ENCODE peak calls at places on chromosomes 3 and 15, in six cellular contexts. A, K, G, F, Q and V are unnamed samples.

GRCh38 chr3:13878711-13879101 is 1.2 kb downstream of the WNT7A start:
- DNase-seq in G (no peak), K (peak), F (no peak), Q (no peak), A (no peak), V (no peak)

GRCh38 chr3:125582707-125583106 is 12.6 kb downstream of the OSBPL11 start:
- DNase-seq in A (peak), F (no peak), G (no peak), Q (no peak), K (no peak), V (no peak)

GRCh38 chr3:180447156-180447555 is 154.8 kb upstream of the TTC14 start:
- DNase-seq in K (no peak), Q (no peak), G (no peak), F (no peak), A (peak), V (no peak)

GRCh38 chr3:25055981-25056380 is 372.1 kb upstream of the RARB start:
- DNase-seq in G (no peak), Q (no peak), F (no peak), A (no peak), K (no peak), V (no peak)

GRCh38 chr15:59616390-59616789 is 4.8 kb downstream of the GCNT3 start:
- DNase-seq in F (no peak), A (no peak), K (no peak), Q (no peak), G (no peak), V (no peak)

GRCh38 chr3:63067999-63068645 is 192.9 kb upstream of the CADPS start:
- DNase-seq in F (no peak), A (peak), K (peak), G (peak), Q (no peak), V (no peak)

GRCh38 chr3:185796431-185797107 is 28.3 kb downstream of the IGF2BP2 start:
- DNase-seq in Q (no peak), F (no peak), G (no peak), A (peak), K (no peak), V (no peak)

GRCh38 chr3:17687585-17687984 is 54.8 kb downstream of the TBC1D5 start:
- DNase-seq in F (no peak), G (no peak), K (no peak), A (no peak), Q (no peak), V (no peak)

GRCh38 chr15:31256385-31257265 is 70.0 kb upstream of the KLF13 start:
- DNase-seq in F (no peak), A (no peak), Q (no peak), G (no peak), K (no peak), V (no peak)

GRCh38 chr3:171792549-171792948 is 17.7 kb downstream of the PLD1 start:
- DNase-seq in G (no peak), K (no peak), A (no peak), Q (no peak), F (no peak), V (no peak)

GRCh38 chr3:187430576-187430975 is 62.4 kb downstream of the RTP4 start:
- DNase-seq in Q (no peak), K (no peak), G (no peak), A (no peak), F (no peak), V (no peak)

GRCh38 chr3:106249159-106249558 is 380.3 kb upstream of the CBLB start:
- DNase-seq in Q (no peak), F (no peak), G (peak), K (no peak), A (peak), V (no peak)

GRCh38 chr15:73751481-73751880 is 1.7 kb downstream of the INSYN1 start:
- DNase-seq in Q (no peak), G (no peak), F (no peak), A (no peak), K (no peak), V (no peak)

GRCh38 chr3:172249039-172249438 is 199.2 kb downstream of the GHSR start:
- DNase-seq in G (no peak), A (no peak), K (no peak), F (no peak), Q (no peak), V (no peak)

GRCh38 chr15:51192560-51193280 is 98.0 kb upstream of the TNFAIP8L3 start:
- DNase-seq in F (peak), K (peak), A (peak), G (peak), Q (peak), V (peak)

GRCh38 chr3:125318497-125318847 is 56.7 kb downstream of the ZNF148 start:
- DNase-seq in A (no peak), K (no peak), G (no peak), F (no peak), Q (no peak), V (no peak)

GRCh38 chr3:52314495-52314894 is 1.6 kb upstream of the DNAH1 start:
- DNase-seq in A (no peak), G (no peak), Q (no peak), F (no peak), K (no peak), V (no peak)

GRCh38 chr3:159451067-159451466 is 537.6 kb upstream of the IL12A start:
- DNase-seq in A (no peak), K (no peak), F (no peak), Q (no peak), G (no peak), V (no peak)

GRCh38 chr3:11514191-11514770 is 129.4 kb downstream of the VGLL4 start:
- DNase-seq in G (peak), Q (no peak), A (peak), F (no peak), K (no peak), V (no peak)

GRCh38 chr3:53888229-53888628 is 3.4 kb downstream of the SELENOK start:
- DNase-seq in K (no peak), G (no peak), F (no peak), Q (no peak), A (no peak), V (no peak)
- TF ChIP-seq CTCF in K (no peak), G (no peak), F (no peak), Q (no peak), A (no peak), V (no peak)

GRCh38 chr3:128967748-128968147 is 26.1 kb downstream of the CFAP92 start:
- DNase-seq in K (no peak), Q (no peak), A (no peak), F (no peak), G (no peak), V (no peak)

GRCh38 chr3:128969993-128970740 is 23.7 kb downstream of the CFAP92 start:
- DNase-seq in F (peak), A (peak), Q (no peak), K (peak), G (no peak), V (no peak)

GRCh38 chr3:128973988-128974564 is 19.8 kb downstream of the CFAP92 start:
- DNase-seq in K (no peak), A (no peak), G (no peak), Q (no peak), F (no peak), V (no peak)

GRCh38 chr3:128971421-128971820 is 22.5 kb downstream of the CFAP92 start:
- DNase-seq in K (no peak), G (no peak), F (no peak), Q (no peak), A (no peak), V (no peak)

DNA sequence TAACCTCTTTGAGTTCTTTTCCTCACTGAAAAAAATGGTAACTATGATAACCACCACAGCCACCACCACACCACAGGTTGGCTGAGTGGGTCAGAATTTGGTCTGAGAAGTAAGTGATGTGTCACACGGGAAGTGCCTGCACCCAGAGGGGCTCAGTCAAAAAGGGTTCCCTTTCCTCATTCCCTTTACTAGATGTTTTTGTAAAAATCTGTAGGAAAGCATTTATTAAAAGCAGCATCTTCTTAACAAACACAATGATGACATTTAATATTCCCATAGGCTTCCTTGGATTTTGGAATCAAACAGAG is 23.2 kb downstream of the CFAP92 start:
- DNase-seq in G (no peak), Q (no peak), F (no peak), A (no peak), K (peak), V (no peak)
- TF ChIP-seq CTCF in G (no peak), Q (no peak), F (no peak), A (no peak), K (no peak), V (no peak)

DNA sequence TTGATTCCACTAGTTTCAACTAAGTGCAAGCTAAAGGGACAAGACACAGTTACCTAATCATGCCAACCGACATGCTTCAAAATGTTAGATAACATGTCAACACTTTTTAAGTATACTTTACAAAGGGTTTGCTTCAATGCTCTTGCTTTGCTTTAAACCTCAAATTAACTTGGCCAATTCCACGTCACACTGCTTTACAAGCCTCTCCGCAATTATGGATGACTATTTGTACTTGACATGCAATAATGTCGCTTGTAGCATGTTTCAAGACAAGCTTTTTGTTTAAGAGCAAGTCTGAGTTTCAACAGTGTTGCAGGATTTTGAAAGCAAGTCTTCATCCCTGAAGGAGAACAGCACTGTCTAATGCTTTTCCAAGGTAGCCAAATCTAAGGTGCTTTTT is 86.9 kb downstream of the CNTN3 start:
- DNase-seq in K (no peak), A (no peak), Q (no peak), G (no peak), F (no peak), V (no peak)
- TF ChIP-seq CTCF in K (no peak), A (no peak), Q (no peak), G (no peak), F (no peak), V (no peak)

DNA sequence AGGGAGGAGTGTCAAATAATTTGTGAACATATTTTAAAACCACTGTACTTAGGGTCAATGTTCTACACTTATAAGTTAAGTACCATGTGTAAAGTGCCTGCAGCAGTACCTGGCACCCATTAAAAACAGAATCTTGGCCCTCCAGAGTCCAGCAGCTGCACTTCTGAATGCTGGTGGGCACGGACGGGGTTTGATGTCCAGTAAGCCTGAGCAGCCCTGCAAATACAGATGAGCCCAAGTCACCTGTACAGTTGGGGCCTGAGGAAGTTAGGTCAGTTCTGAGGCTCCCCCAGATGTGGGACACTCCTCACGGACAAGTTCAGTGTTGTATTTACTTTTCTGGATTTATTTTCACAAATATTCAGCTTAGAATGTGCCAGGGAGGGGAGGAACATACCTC is 150.0 kb upstream of the CTDSPL start:
- DNase-seq in F (no peak), Q (no peak), K (no peak), G (no peak), A (no peak), V (no peak)
- TF ChIP-seq CTCF in F (no peak), Q (no peak), K (no peak), G (no peak), A (no peak), V (no peak)